ENCODE peak calls at places on chromosomes 4 and X, in ten cellular contexts. I, Y, P, R, M, G, C, B, K and W are unnamed samples.

GRCh38 chr4:39591290-39591689 is 47.4 kb downstream of the SMIM14 start:
- DNase-seq in I (no peak), Y (no peak), P (no peak), R (no peak), M (no peak), G (peak; percentile 33), C (no peak), B (no peak), K (no peak), W (peak; percentile 2)

GRCh38 chr4:127731406-127731805 is 1.2 kb downstream of the SLC25A31 start:
- DNase-seq in I (no peak), Y (no peak), P (no peak), R (no peak), M (no peak), G (no peak), C (no peak), B (no peak), K (no peak), W (no peak)

GRCh38 chrX:38800981-38801845 is at the start of gene MID1IP1:
- DNase-seq in I (peak; percentile 77), Y (peak; percentile 72), P (peak; percentile 81), R (peak; percentile 90), M (peak; percentile 54), G (peak; percentile 74), C (peak; percentile 69), B (peak; percentile 90), K (no peak), W (peak; percentile 94)

GRCh38 chr4:7052313-7052712 is 9.1 kb downstream of the TADA2B start:
- DNase-seq in I (no peak), Y (no peak), P (no peak), R (no peak), M (no peak), G (no peak), C (no peak), B (no peak), K (no peak), W (no peak)

GRCh38 chrX:139559383-139560042 is 29.0 kb downstream of the F9 start:
- DNase-seq in I (no peak), Y (peak; percentile 4), P (no peak), R (no peak), M (no peak), G (peak; percentile 0), C (peak; percentile 20), B (peak; percentile 35), K (no peak), W (peak; percentile 26)

GRCh38 chrX:153598541-153599191 is at the start of gene CCNQ:
- DNase-seq in I (no peak), Y (peak; percentile 35), P (no peak), R (peak; percentile 21), M (no peak), G (no peak), C (no peak), B (peak; percentile 40), K (no peak), W (peak; percentile 60)

GRCh38 chr4:186481998-186482790 is 73.2 kb downstream of the MTNR1A start:
- DNase-seq in I (no peak), Y (no peak), P (no peak), R (no peak), M (no peak), G (no peak), C (no peak), B (no peak), K (no peak), W (no peak)

GRCh38 chr4:39237179-39237578 is 54.9 kb downstream of the WDR19 start:
- DNase-seq in I (no peak), Y (no peak), P (no peak), R (no peak), M (no peak), G (no peak), C (no peak), B (no peak), K (no peak), W (no peak)

GRCh38 chr4:5804656-5805055 is 88.2 kb downstream of the CRMP1 start:
- DNase-seq in I (no peak), Y (no peak), P (no peak), R (no peak), M (no peak), G (no peak), C (no peak), B (no peak), K (no peak), W (no peak)

GRCh38 chr4:86398187-86398586 is 38.3 kb upstream of the MAPK10 start:
- DNase-seq in I (no peak), Y (no peak), P (no peak), R (no peak), M (no peak), G (no peak), C (no peak), B (no peak), K (no peak), W (no peak)

GRCh38 chr4:47312170-47312569 is 151.3 kb downstream of the COMMD8 start:
- DNase-seq in I (no peak), Y (no peak), P (no peak), R (no peak), M (no peak), G (no peak), C (no peak), B (no peak), K (no peak), W (no peak)

GRCh38 chr4:151107063-151107462 is 7.6 kb downstream of the RPS3A start:
- DNase-seq in I (no peak), Y (no peak), P (no peak), R (no peak), M (no peak), G (no peak), C (no peak), B (no peak), K (no peak), W (no peak)

GRCh38 chrX:142819461-142819860 is 206.3 kb upstream of the SPANXN4 start:
- DNase-seq in I (no peak), Y (no peak), P (no peak), R (no peak), M (no peak), G (no peak), C (no peak), B (no peak), K (no peak), W (no peak)

GRCh38 chr4:89769856-89770255 is 67.1 kb downstream of the SNCA start:
- DNase-seq in I (no peak), Y (no peak), P (no peak), R (no peak), M (no peak), G (no peak), C (no peak), B (no peak), K (no peak), W (no peak)

GRCh38 chr4:7938513-7939376 is 916 bp downstream of the AFAP1 start:
- DNase-seq in I (no peak), Y (no peak), P (peak; percentile 18), R (peak; percentile 57), M (no peak), G (no peak), C (no peak), B (peak; percentile 54), K (no peak), W (no peak)

GRCh38 chr4:81180916-81181315 is 34.1 kb downstream of the PRKG2 start:
- DNase-seq in I (no peak), Y (no peak), P (no peak), R (no peak), M (no peak), G (no peak), C (no peak), B (no peak), K (no peak), W (no peak)

GRCh38 chr4:143375326-143376073 is 38.8 kb downstream of the GAB1 start:
- DNase-seq in I (peak; percentile 58), Y (no peak), P (no peak), R (no peak), M (no peak), G (no peak), C (no peak), B (peak; percentile 26), K (no peak), W (peak; percentile 53)